ENCODE peak calls at places on chromosomes 3 and 15, in nine cellular contexts. Z is endothelial cell, S is lower lobe of right lung, C is WTC11, O is cardiac muscle cell, I is right atrium auricular region, H is astrocyte, R is Calu3, U is cardiac fibroblast. T is an unnamed sample.

GRCh38 chr3:182709306-182709705 is 84.0 kb upstream of the ATP11B start:
- DNase-seq in Z (no peak), S (no peak), C (no peak), O (no peak), I (no peak), H (no peak), R (no peak), U (no peak), T (no peak)

GRCh38 chr3:168579010-168579409 is 483.3 kb upstream of the GOLIM4 start:
- DNase-seq in Z (no peak), S (no peak), C (no peak), O (no peak), I (no peak), H (no peak), R (no peak), U (no peak), T (no peak)

GRCh38 chr3:98086873-98087272 is at the start of gene OR5AC2:
- DNase-seq in Z (no peak), S (no peak), C (no peak), O (no peak), I (no peak), H (no peak), R (no peak), U (no peak), T (no peak)

GRCh38 chr15:51390932-51391432 is 49.5 kb downstream of the GLDN start:
- DNase-seq in Z (no peak), S (no peak), C (peak; percentile 61), O (no peak), I (no peak), H (no peak), R (no peak), U (no peak), T (no peak)

GRCh38 chr15:78088773-78089080 is 3.6 kb upstream of the SH2D7 start:
- DNase-seq in Z (no peak), S (no peak), C (no peak), O (no peak), I (no peak), H (no peak), R (no peak), U (no peak), T (no peak)

GRCh38 chr3:153835540-153835939 is 285.6 kb upstream of the ARHGEF26 start:
- DNase-seq in Z (no peak), S (no peak), C (peak; percentile 39), O (no peak), I (no peak), H (no peak), R (no peak), U (no peak), T (no peak)

GRCh38 chr3:184559336-184559735 is 2.2 kb upstream of the EPHB3 start:
- DNase-seq in Z (no peak), S (peak; percentile 72), C (no peak), O (no peak), I (no peak), H (no peak), R (peak; percentile 84), U (no peak), T (no peak)

GRCh38 chr3:55159711-55160110 is 231.9 kb upstream of the LRTM1 start:
- DNase-seq in Z (no peak), S (no peak), C (no peak), O (no peak), I (no peak), H (no peak), R (no peak), U (no peak), T (no peak)

GRCh38 chr15:43998607-43999006 is 171.8 kb downstream of the WDR76 start:
- DNase-seq in Z (no peak), S (no peak), C (no peak), O (peak; percentile 90), I (peak; percentile 75), H (peak; percentile 75), R (peak; percentile 41), U (peak; percentile 85), T (no peak)

GRCh38 chr3:104825116-104825515 is 541.6 kb upstream of the ALCAM start:
- DNase-seq in Z (no peak), S (no peak), C (peak; percentile 57), O (no peak), I (no peak), H (no peak), R (no peak), U (no peak), T (no peak)

GRCh38 chr3:114014211-114014610 is 42.1 kb downstream of the CCDC191 start:
- DNase-seq in Z (no peak), S (no peak), C (no peak), O (no peak), I (no peak), H (no peak), R (no peak), U (no peak), T (no peak)

GRCh38 chr15:101488300-101489164 is 975 bp downstream of the PCSK6 start:
- DNase-seq in Z (no peak), S (no peak), C (no peak), O (no peak), I (peak; percentile 57), H (no peak), R (no peak), U (no peak), T (no peak)

GRCh38 chr3:113216393-113216792 is 5.0 kb downstream of the BOC start:
- DNase-seq in Z (no peak), S (no peak), C (no peak), O (no peak), I (no peak), H (no peak), R (no peak), U (no peak), T (no peak)

GRCh38 chr3:10495614-10496013 is 9.8 kb downstream of the ATP2B2 start:
- DNase-seq in Z (no peak), S (no peak), C (no peak), O (no peak), I (no peak), H (no peak), R (no peak), U (no peak), T (no peak)

GRCh38 chr15:87874896-87875661 is 381.5 kb downstream of the NTRK3 start:
- DNase-seq in Z (peak; percentile 7), S (peak; percentile 42), C (peak; percentile 13), O (peak; percentile 72), I (no peak), H (peak; percentile 72), R (no peak), U (no peak), T (no peak)

GRCh38 chr3:62570888-62571287 is 197.5 kb upstream of the FEZF2 start:
- DNase-seq in Z (no peak), S (no peak), C (no peak), O (no peak), I (no peak), H (no peak), R (no peak), U (no peak), T (no peak)

DNA sequence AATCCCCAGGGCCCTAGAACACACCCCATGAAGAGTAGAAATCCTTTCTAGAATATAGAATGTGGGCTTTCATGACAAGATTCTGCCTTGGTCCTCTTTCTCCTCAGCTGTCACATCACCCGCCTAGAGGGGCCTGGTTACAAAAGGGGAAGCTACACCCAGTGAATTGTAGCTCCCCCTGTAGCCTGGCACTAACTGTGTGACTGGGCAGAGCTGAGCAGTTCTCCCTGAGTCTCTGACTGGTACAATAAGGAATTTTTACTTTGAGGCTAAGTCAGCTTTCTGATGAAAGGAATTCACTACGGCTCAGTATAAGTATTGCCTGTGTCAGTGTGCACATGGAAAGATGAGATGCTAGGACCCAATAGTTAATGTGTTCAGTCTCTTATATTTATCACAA is 28.7 kb upstream of the ZNF148 start:
- DNase-seq in Z (no peak), S (no peak), C (no peak), O (no peak), I (no peak), H (peak; percentile 34), R (no peak), U (peak; percentile 34), T (no peak)
- TF ChIP-seq CTCF in Z (no peak), S (no peak), C (no peak), O (no peak), I (no peak), H (no peak), R (no peak), U (peak; percentile 13), T (no peak)

GRCh38 chr3:130893240-130894129 is at the start of gene ATP2C1:
- DNase-seq in Z (peak; percentile 95), S (peak; percentile 97), C (peak; percentile 95), O (peak; percentile 98), I (peak; percentile 96), H (peak; percentile 84), R (peak; percentile 99), U (peak; percentile 96), T (peak; percentile 94)
- TF ChIP-seq CTCF in Z (peak; percentile 39), S (no peak), C (peak; percentile 2), O (no peak), I (no peak), H (no peak), R (no peak), U (no peak), T (peak; percentile 1)

DNA sequence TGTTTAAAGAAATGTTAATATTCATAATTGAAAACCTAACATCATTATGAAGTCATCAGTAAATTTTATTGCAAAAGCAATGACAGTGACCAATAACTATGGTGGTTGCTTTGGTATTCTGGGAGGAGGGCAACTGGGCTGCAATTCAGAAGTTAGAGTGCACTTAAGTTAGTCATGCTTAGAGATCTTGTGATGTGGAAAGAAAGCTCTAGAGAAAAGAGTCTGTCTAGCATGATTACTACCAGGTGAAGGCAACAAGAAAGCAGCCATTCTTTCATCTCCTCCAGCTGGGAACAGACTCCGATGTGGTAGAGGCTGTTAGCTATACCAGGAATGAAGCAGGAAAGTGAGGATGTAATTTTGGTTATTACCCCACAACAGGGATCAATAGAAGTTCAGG is 625.6 kb downstream of the SI start:
- DNase-seq in Z (no peak), S (no peak), C (no peak), O (no peak), I (no peak), H (no peak), R (no peak), U (peak; percentile 66), T (no peak)
- TF ChIP-seq CTCF in Z (no peak), S (no peak), C (no peak), O (no peak), I (no peak), H (no peak), R (no peak), U (no peak), T (no peak)

GRCh38 chr3:58250093-58250707 is 12.6 kb downstream of the ABHD6 start:
- DNase-seq in Z (no peak), S (no peak), C (no peak), O (peak; percentile 45), I (no peak), H (no peak), R (no peak), U (no peak), T (no peak)

GRCh38 chr3:58254144-58254543 is 16.6 kb downstream of the ABHD6 start:
- DNase-seq in Z (no peak), S (no peak), C (no peak), O (no peak), I (no peak), H (no peak), R (no peak), U (no peak), T (no peak)

GRCh38 chr3:58251653-58252052 is 14.1 kb downstream of the ABHD6 start:
- DNase-seq in Z (no peak), S (no peak), C (no peak), O (no peak), I (no peak), H (no peak), R (no peak), U (no peak), T (no peak)

GRCh38 chr3:58246148-58247051 is 8.8 kb downstream of the ABHD6 start:
- DNase-seq in Z (no peak), S (no peak), C (no peak), O (peak; percentile 23), I (no peak), H (no peak), R (no peak), U (no peak), T (no peak)

GRCh38 chr3:58249358-58250092 is 11.9 kb downstream of the ABHD6 start:
- DNase-seq in Z (no peak), S (no peak), C (no peak), O (peak; percentile 25), I (no peak), H (no peak), R (no peak), U (no peak), T (no peak)
- TF ChIP-seq CTCF in Z (no peak), S (no peak), C (no peak), O (peak; percentile 39), I (no peak), H (peak; percentile 26), R (no peak), U (peak; percentile 18), T (no peak)

T was measured in GM13977.